ENCODE peak calls at places on chromosomes 16 and 17, in eight cellular contexts. A is Peyer's patch, G is AG04449, H is ascending aorta, E is HCT116, R is IMR-90, Q is GM23338, L is brain microvascular endothelial cell. V is an unnamed sample.

GRCh38 chr16:27156531-27156930 is 46.8 kb upstream of the KDM8 start:
- DNase-seq in A (no peak), G (no peak), H (no peak), E (no peak), R (no peak), Q (no peak), L (no peak), V (no peak)

GRCh38 chr16:48602357-48603014 is 7.5 kb downstream of the N4BP1 start:
- DNase-seq in A (no peak), G (no peak), H (no peak), E (no peak), R (no peak), Q (no peak), L (no peak), V (no peak)

GRCh38 chr17:49337900-49338299 is 24.1 kb downstream of the ZNF652 start:
- DNase-seq in A (no peak), G (no peak), H (no peak), E (no peak), R (peak), Q (no peak), L (peak), V (no peak)

GRCh38 chr16:68455631-68456030 is 7.3 kb upstream of the SMPD3 start:
- DNase-seq in A (no peak), G (no peak), H (no peak), E (no peak), R (no peak), Q (no peak), L (no peak), V (no peak)

GRCh38 chr17:17062866-17063265 is 20.6 kb downstream of the MPRIP start:
- DNase-seq in A (no peak), G (no peak), H (no peak), E (no peak), R (no peak), Q (no peak), L (no peak), V (no peak)

GRCh38 chr17:77449908-77450741 is 309.4 kb downstream of the SEC14L1 start:
- DNase-seq in A (peak), G (no peak), H (peak), E (no peak), R (peak), Q (peak), L (peak), V (peak)

GRCh38 chr16:1167276-1168107 is 14.6 kb downstream of the CACNA1H start:
- DNase-seq in A (no peak), G (no peak), H (no peak), E (no peak), R (no peak), Q (peak), L (no peak), V (no peak)

GRCh38 chr17:4594406-4595349 is 10.3 kb downstream of the SMTNL2 start:
- DNase-seq in A (peak), G (no peak), H (no peak), E (no peak), R (no peak), Q (peak), L (no peak), V (no peak)

GRCh38 chr17:38538906-38539305 is 66.8 kb downstream of the SRCIN1 start:
- DNase-seq in A (no peak), G (no peak), H (no peak), E (no peak), R (no peak), Q (no peak), L (no peak), V (no peak)

GRCh38 chr17:73767696-73768095 is 123.5 kb upstream of the SDK2 start:
- DNase-seq in A (no peak), G (no peak), H (no peak), E (no peak), R (no peak), Q (no peak), L (no peak), V (no peak)

GRCh38 chr16:85615014-85615851 is 2.1 kb downstream of the GSE1 start:
- DNase-seq in A (peak), G (no peak), H (no peak), E (peak), R (no peak), Q (peak), L (no peak), V (no peak)

GRCh38 chr17:46163929-46164594 is 29.2 kb downstream of the KANSL1 start:
- DNase-seq in A (no peak), G (no peak), H (no peak), E (no peak), R (no peak), Q (no peak), L (no peak), V (no peak)

GRCh38 chr16:84236671-84237070 is 3.1 kb downstream of the KCNG4 start:
- DNase-seq in A (no peak), G (no peak), H (no peak), E (no peak), R (no peak), Q (no peak), L (no peak), V (no peak)

GRCh38 chr17:68777856-68778694 is 176.9 kb upstream of the FAM20A start:
- DNase-seq in A (no peak), G (no peak), H (no peak), E (no peak), R (no peak), Q (no peak), L (no peak), V (no peak)

GRCh38 chr17:82685291-82685690 is 13.2 kb downstream of the RAB40B start:
- DNase-seq in A (no peak), G (no peak), H (no peak), E (no peak), R (no peak), Q (no peak), L (no peak), V (no peak)

GRCh38 chr17:64019486-64020067 is 856 bp downstream of the ICAM2 start:
- DNase-seq in A (no peak), G (no peak), H (peak), E (no peak), R (no peak), Q (no peak), L (no peak), V (no peak)

GRCh38 chr16:77359065-77359502 is 75.8 kb downstream of the ADAMTS18 start:
- DNase-seq in A (no peak), G (no peak), H (no peak), E (no peak), R (peak), Q (no peak), L (peak), V (no peak)

GRCh38 chr16:72255785-72256184 is 83.8 kb upstream of the PMFBP1 start:
- DNase-seq in A (no peak), G (no peak), H (no peak), E (no peak), R (no peak), Q (no peak), L (no peak), V (peak)
- TF ChIP-seq CTCF in A (no peak), G (no peak), H (no peak), E (no peak), R (no peak), Q (no peak), L (no peak), V (no peak)

GRCh38 chr16:10028644-10029043 is 153.6 kb downstream of the GRIN2A start:
- DNase-seq in A (no peak), G (no peak), H (no peak), E (no peak), R (no peak), Q (no peak), L (no peak), V (no peak)

GRCh38 chr16:10027553-10027952 is 154.7 kb downstream of the GRIN2A start:
- DNase-seq in A (no peak), G (no peak), H (no peak), E (no peak), R (no peak), Q (no peak), L (no peak), V (no peak)

GRCh38 chr16:10031955-10032354 is 150.3 kb downstream of the GRIN2A start:
- DNase-seq in A (no peak), G (no peak), H (no peak), E (no peak), R (no peak), Q (no peak), L (no peak), V (no peak)

GRCh38 chr16:10033561-10033960 is 148.7 kb downstream of the GRIN2A start:
- DNase-seq in A (no peak), G (no peak), H (no peak), E (no peak), R (no peak), Q (no peak), L (no peak), V (no peak)

DNA sequence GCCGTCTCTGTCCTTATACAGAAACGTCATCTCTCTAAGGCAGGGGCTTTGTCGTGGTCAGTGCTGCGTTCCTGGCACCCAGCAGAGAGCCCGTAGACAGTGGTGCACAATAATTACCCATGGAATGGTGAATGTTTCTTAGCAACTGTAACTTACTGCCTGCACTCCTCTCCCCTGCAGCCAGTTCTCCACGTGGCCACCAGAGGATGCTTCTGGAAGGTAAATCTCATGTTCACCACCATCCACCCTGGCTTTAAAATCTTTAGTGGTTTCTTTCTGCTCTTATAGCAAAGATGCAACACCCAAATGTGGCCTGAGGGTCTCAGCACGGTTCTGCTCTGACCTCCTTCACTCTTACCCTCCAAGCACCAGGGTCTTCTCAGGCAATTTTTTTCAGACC is 150.8 kb downstream of the GRIN2A start:
- DNase-seq in A (no peak), G (no peak), H (no peak), E (no peak), R (no peak), Q (peak), L (no peak), V (no peak)
- TF ChIP-seq CTCF in A (no peak), G (peak), H (no peak), E (no peak), R (no peak), Q (peak), L (no peak), V (peak)

DNA sequence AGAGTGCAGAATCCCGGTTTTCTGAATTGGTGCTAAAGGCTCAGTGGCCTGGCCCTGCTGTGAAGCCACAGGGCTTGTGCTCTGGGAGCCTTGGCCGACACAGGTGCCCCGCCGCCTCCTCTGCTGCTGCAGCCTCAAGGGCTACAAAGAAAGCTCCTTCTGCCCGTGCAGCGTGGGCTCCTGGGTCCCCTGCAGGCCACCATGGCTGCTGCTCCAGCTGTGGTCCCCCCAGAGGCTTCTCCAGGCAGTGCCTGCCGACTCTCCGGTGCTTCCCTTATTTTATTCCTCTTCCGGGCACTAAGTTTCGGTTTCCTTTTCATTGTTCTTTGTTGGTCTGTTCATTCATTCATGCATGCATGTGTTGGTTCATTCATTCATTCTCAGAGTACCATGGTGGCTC is 53.1 kb downstream of the CMIP start:
- DNase-seq in A (no peak), G (no peak), H (no peak), E (no peak), R (no peak), Q (peak), L (no peak), V (no peak)
- TF ChIP-seq CTCF in A (peak), G (no peak), H (no peak), E (peak), R (no peak), Q (no peak), L (no peak), V (peak)

DNA sequence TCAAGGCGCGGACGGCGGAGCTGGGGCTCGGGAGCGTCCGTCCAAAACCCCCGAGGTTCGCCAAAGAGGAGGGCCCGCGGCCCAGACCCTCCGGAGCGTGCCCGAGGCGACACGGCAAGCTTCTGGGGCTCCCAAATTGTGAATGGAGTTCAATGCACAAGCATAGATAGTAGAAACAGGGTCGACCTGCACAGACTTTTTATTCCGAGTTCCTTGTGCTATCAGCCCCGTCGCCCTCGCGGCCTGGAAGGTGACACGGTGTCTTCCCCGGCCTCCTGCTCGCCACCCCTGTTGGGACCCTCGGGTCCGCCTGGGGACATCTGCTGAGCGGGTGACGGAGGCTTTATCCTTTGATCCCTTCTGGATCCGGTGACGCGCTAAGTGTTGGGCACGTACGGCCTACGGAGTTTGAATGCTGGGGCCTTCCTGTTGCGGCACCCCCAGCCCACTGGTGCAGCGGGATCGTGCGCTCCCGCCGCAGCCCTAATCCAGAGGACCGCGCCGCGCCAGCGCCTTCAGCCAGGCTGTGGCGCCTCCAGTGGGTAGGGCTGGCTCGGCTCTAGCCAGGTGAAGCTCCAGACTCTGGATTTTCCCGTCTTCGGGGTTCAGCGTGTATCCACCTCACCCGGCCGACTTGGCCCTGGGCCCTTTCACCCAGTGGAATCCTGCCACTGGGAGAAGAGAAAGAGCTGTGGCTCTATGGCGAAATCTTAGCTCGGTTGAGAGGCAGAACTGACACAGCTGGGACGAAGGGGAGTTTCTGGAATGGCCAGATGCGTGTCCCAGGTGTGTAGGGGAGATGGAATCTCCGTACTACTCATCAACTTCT is 17.0 kb upstream of the NTN1 start:
- DNase-seq in A (no peak), G (no peak), H (peak), E (no peak), R (no peak), Q (peak), L (no peak), V (no peak)
- TF ChIP-seq CTCF in A (no peak), G (no peak), H (no peak), E (no peak), R (no peak), Q (peak), L (no peak), V (no peak)